ENCODE peak calls at places on chromosomes 11 and 22, in five cellular contexts. C is fibroblast of the conjunctiva, M is hepatocyte, Q is HS-27A, W is NCI-H2107. J is an unnamed sample.

GRCh38 chr11:104154296-104154695 is 9.7 kb downstream of the PDGFD start:
- DNase-seq in C (no peak), M (no peak), Q (no peak), W (no peak), J (no peak)

GRCh38 chr11:94897330-94897768 is 76.0 kb downstream of the CWC15 start:
- DNase-seq in W (no peak), C (peak), Q (no peak), M (peak), J (no peak)

GRCh38 chr22:35174398-35174797 is 82.9 kb upstream of the HMGXB4 start:
- DNase-seq in C (no peak), W (no peak), Q (no peak), M (no peak), J (no peak)

GRCh38 chr11:110305169-110306018 is 9.0 kb upstream of the RDX start:
- DNase-seq in Q (no peak), C (no peak), W (peak), M (peak), J (no peak)

GRCh38 chr11:130606781-130607511 is 158.5 kb downstream of the ADAMTS15 start:
- DNase-seq in C (peak), Q (no peak), W (no peak), M (peak), J (no peak)

GRCh38 chr22:46661221-46661851 is 41.1 kb downstream of the GRAMD4 start:
- DNase-seq in M (no peak), Q (no peak), C (no peak), W (peak), J (no peak)

GRCh38 chr11:132504501-132505041 is 1027.7 kb downstream of the OPCML start:
- DNase-seq in C (no peak), Q (no peak), W (no peak), M (no peak), J (no peak)

GRCh38 chr11:123238297-123238696 is 43.2 kb upstream of the CLMP start:
- DNase-seq in C (peak), Q (no peak), M (peak), W (no peak), J (no peak)

GRCh38 chr11:103622296-103622695 is 414.1 kb upstream of the DDI1 start:
- DNase-seq in W (no peak), M (no peak), C (no peak), Q (no peak), J (no peak)

GRCh38 chr22:42763965-42764480 is 43.4 kb upstream of the A4GALT start:
- DNase-seq in C (no peak), Q (no peak), W (no peak), M (no peak), J (no peak)

GRCh38 chr22:47301820-47302475 is 539.5 kb downstream of the TBC1D22A start:
- DNase-seq in Q (no peak), C (no peak), M (no peak), W (no peak), J (no peak)

GRCh38 chr22:35437038-35437437 is 37.1 kb downstream of the MCM5 start:
- DNase-seq in C (no peak), M (no peak), W (no peak), Q (no peak), J (no peak)

GRCh38 chr11:133064152-133064877 is 468.0 kb downstream of the OPCML start:
- DNase-seq in M (peak), W (no peak), C (peak), Q (no peak), J (no peak)

GRCh38 chr11:22065472-22065871 is 127.4 kb upstream of the ANO5 start:
- DNase-seq in C (no peak), W (no peak), M (no peak), Q (no peak), J (no peak)

GRCh38 chr11:11263238-11264030 is 89.6 kb downstream of the CSNK2A3 start:
- DNase-seq in C (no peak), M (no peak), Q (no peak), W (no peak), J (no peak)

GRCh38 chr11:43410394-43410793 is 51.7 kb downstream of the TTC17 start:
- DNase-seq in C (no peak), M (peak), W (no peak), Q (no peak), J (no peak)

GRCh38 chr11:57476223-57476882 is 16.0 kb downstream of the RTN4RL2 start:
- DNase-seq in M (peak), C (no peak), Q (no peak), W (no peak), J (no peak)

GRCh38 chr11:102368472-102368871 is 21.5 kb downstream of the BIRC2 start:
- DNase-seq in Q (no peak), M (no peak), C (no peak), W (no peak), J (no peak)

GRCh38 chr11:118149493-118149892 is 3.1 kb downstream of the SCN4B start:
- DNase-seq in W (no peak), C (no peak), M (no peak), Q (no peak), J (no peak)

GRCh38 chr11:61627831-61628753 is 47.2 kb upstream of the SYT7 start:
- DNase-seq in Q (peak), W (no peak), C (peak), M (peak), J (no peak)

GRCh38 chr11:117072517-117073218 is 25.6 kb downstream of the SIK3 start:
- DNase-seq in M (peak), W (no peak), Q (peak), C (peak), J (no peak)

GRCh38 chr11:12943276-12943675 is 65.8 kb upstream of the RASSF10 start:
- DNase-seq in M (no peak), C (no peak), W (no peak), Q (no peak), J (no peak)

GRCh38 chr11:86693501-86693900 is 21.1 kb upstream of the ME3 start:
- DNase-seq in M (no peak), W (no peak), Q (no peak), C (no peak), J (no peak)

GRCh38 chr11:118051611-118052461 is 25.0 kb upstream of the TMPRSS4 start:
- DNase-seq in Q (no peak), M (no peak), W (no peak), C (no peak), J (no peak)

J was measured in CD14-positive monocyte.